ENCODE peak calls at places on chromosomes 7 and 10, in ten cellular contexts. W, S, N, K, R, B, C, G, Q and D are unnamed samples. For H3K4me1, the result is how much of the 10 kb centered on the place peaks cover.

GRCh38 chr7:50335795-50336754 is 31.6 kb downstream of the IKZF1 start:
- DNase-seq in W (peak), S (no peak), N (no peak), K (no peak), R (no peak), B (peak), C (no peak), G (no peak), Q (no peak), D (no peak)

GRCh38 chr10:132446661-132447445 is 49.9 kb downstream of the PWWP2B start:
- DNase-seq in W (peak), S (no peak), N (peak), K (no peak), R (no peak), B (peak), C (no peak), G (peak), Q (no peak), D (peak)

GRCh38 chr10:5396545-5396944 is 8.1 kb downstream of the TUBAL3 start:
- DNase-seq in W (no peak), S (no peak), N (no peak), K (no peak), R (no peak), B (no peak), C (no peak), G (no peak), Q (no peak), D (no peak)

GRCh38 chr10:51574248-51575067 is 124.9 kb downstream of the CSTF2T start:
- DNase-seq in W (no peak), S (no peak), N (no peak), K (no peak), R (no peak), B (no peak), C (no peak), G (no peak), Q (no peak), D (no peak)

GRCh38 chr7:147607151-147607800 is 983.3 kb upstream of the C7orf33 start:
- DNase-seq in W (no peak), S (no peak), N (no peak), K (no peak), R (no peak), B (no peak), C (no peak), G (no peak), Q (no peak), D (no peak)

GRCh38 chr7:154928136-154929005 is 74.6 kb downstream of the PAXIP1 start:
- DNase-seq in W (no peak), S (no peak), N (peak), K (peak), R (peak), B (peak), C (peak), G (peak), Q (peak), D (peak)

GRCh38 chr10:100132427-100132826 is 50.8 kb upstream of the CPN1 start:
- DNase-seq in W (no peak), S (no peak), N (no peak), K (no peak), R (no peak), B (no peak), C (no peak), G (no peak), Q (no peak), D (no peak)

GRCh38 chr10:92290076-92290836 is 622 bp downstream of the CPEB3 start:
- DNase-seq in W (no peak), S (peak), N (peak), K (peak), R (peak), B (peak), C (peak), G (peak), Q (no peak), D (peak)

GRCh38 chr10:42962902-42963231 is 114.0 kb upstream of the RET start:
- DNase-seq in W (no peak), S (peak), N (no peak), K (no peak), R (no peak), B (no peak), C (no peak), G (no peak), Q (no peak), D (no peak)

GRCh38 chr10:35130588-35131146 is 4.0 kb downstream of the CREM start:
- DNase-seq in W (no peak), S (no peak), N (no peak), K (no peak), R (no peak), B (peak), C (no peak), G (no peak), Q (no peak), D (no peak)

GRCh38 chr7:43077732-43078391 is 34.6 kb upstream of the HECW1 start:
- DNase-seq in W (no peak), S (no peak), N (peak), K (no peak), R (no peak), B (no peak), C (no peak), G (no peak), Q (no peak), D (no peak)

GRCh38 chr7:4882742-4883351 is 669 bp downstream of the RADIL start:
- DNase-seq in W (no peak), S (no peak), N (no peak), K (no peak), R (no peak), B (no peak), C (no peak), G (no peak), Q (no peak), D (no peak)

GRCh38 chr7:143372070-143372469 is 9.1 kb upstream of the ZYX start:
- DNase-seq in W (no peak), S (peak), N (no peak), K (peak), R (peak), B (peak), C (peak), G (peak), Q (no peak), D (peak)

GRCh38 chr7:23277359-23277989 is 21.7 kb upstream of the MALSU1 start:
- DNase-seq in W (no peak), S (no peak), N (peak), K (peak), R (no peak), B (peak), C (peak), G (peak), Q (peak), D (peak)

GRCh38 chr7:115145512-115145911 is 223.6 kb downstream of the MDFIC start:
- DNase-seq in W (no peak), S (no peak), N (no peak), K (no peak), R (no peak), B (no peak), C (no peak), G (no peak), Q (no peak), D (no peak)

GRCh38 chr10:44020322-44021111 is 364.4 kb downstream of the CXCL12 start:
- DNase-seq in W (no peak), S (no peak), N (no peak), K (no peak), R (no peak), B (no peak), C (no peak), G (peak), Q (no peak), D (no peak)

GRCh38 chr10:103685880-103686669 is 169.3 kb downstream of the SH3PXD2A start:
- DNase-seq in W (peak), S (peak), N (peak), K (peak), R (peak), B (peak), C (peak), G (peak), Q (peak), D (peak)

DNA sequence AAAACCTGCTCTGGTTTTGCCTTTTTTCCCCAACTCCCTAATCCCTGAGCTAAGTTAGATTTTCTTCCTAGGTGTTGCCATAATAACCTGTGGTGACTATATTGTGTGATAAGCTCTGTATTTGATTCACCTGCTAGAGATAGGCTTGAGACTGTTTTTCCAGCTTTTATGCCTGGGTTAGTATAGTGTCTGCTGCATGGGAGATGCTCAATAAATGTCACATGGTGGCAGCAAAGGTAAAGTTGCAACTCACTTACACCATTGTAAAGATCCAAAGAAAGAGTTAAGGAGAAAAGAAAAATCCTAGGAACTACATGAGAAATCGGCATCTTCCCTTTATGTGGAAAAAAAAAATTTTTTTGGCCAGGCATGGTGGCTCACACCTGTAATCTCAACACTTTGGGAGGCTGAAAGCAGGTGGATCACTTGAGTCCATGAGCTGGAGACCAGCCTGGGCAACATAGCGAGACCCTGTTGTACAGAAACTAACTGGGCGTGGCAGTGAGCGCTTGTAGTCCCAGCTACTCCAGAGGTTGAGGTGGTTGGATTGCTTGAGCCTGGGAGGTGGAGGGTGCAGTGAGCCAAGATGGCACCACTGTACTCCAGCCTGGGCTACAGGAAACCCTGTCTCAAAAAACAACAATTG is 3.7 kb downstream of the CCNJ start:
- DNase-seq in W (no peak), S (no peak), N (peak), K (peak), R (no peak), B (peak), C (no peak), G (no peak), Q (no peak), D (no peak)
- H3K4me1 ChIP-seq in W (under half), S (under half), N (under half), K (under half), R (under half), B (under half), C (under half), G (under half), Q (under half), D (under half)

GRCh38 chr10:73890261-73890660 is 15.9 kb upstream of the CAMK2G start:
- DNase-seq in W (no peak), S (no peak), N (no peak), K (no peak), R (no peak), B (no peak), C (no peak), G (no peak), Q (no peak), D (no peak)
- H3K4me1 ChIP-seq in W (under half), S (under half), N (half or more), K (under half), R (under half), B (under half), C (under half), G (under half), Q (under half), D (under half)

GRCh38 chr7:25858562-25859411 is 293.2 kb upstream of the NFE2L3 start:
- DNase-seq in W (peak), S (no peak), N (no peak), K (no peak), R (no peak), B (no peak), C (no peak), G (peak), Q (no peak), D (no peak)
- H3K4me1 ChIP-seq in W (under half), S (under half), N (under half), K (under half), R (under half), B (under half), C (under half), G (under half), Q (under half), D (under half)

DNA sequence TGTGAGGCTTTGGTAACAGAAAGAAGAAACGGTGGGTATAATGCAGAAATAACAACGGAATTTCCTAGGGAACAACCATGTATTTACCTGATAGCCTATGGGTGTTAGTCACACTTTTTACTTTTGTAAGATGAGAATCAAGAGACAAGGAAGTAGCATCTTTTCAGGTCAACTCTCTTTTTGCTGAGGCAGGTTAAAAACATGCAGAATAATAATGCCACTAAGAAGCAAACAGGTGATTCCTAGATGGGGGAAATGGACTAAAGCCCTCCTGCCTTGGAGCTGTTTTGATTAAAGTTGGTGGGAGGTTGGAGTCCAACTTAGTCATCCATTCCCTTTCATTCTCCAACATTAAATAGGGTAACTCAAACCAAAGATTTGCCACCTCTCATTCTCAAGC is 2.0 kb upstream of the COL28A1 start:
- DNase-seq in W (no peak), S (no peak), N (no peak), K (no peak), R (no peak), B (no peak), C (no peak), G (no peak), Q (no peak), D (no peak)
- H3K4me1 ChIP-seq in W (under half), S (under half), N (under half), K (under half), R (under half), B (under half), C (under half), G (under half), Q (under half), D (under half)

DNA sequence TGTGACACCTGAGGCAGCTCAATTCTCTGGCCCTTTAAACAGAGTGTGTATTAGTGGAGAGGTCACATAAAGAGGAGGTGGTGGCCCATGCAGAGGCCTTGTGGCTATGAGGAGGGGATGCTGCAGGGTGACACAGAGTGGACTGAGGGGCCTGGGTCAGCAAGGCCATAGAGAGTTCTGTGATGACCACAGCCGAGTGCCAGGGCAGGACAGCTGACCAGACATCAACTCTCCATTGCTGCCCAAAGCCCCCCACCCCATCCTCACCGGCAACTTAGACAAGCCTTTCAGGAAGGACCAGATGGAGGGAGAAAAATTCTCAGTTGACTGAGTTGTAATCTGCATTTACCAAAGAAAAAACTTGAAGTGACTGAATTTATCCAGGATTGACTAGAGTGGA is 378.1 kb downstream of the RPS24 start:
- DNase-seq in W (no peak), S (no peak), N (no peak), K (no peak), R (no peak), B (no peak), C (no peak), G (no peak), Q (no peak), D (no peak)
- H3K4me1 ChIP-seq in W (under half), S (under half), N (under half), K (under half), R (under half), B (under half), C (under half), G (under half), Q (under half), D (under half)